ENCODE peak calls at places on chromosomes 11 and 22, in five cellular contexts. G is astrocyte, W is prostate gland, P is thoracic aorta, S is GM23338. N is an unnamed sample. For H3K4me1, the result is how much of the 10 kb centered on the place peaks cover.

GRCh38 chr11:111329306-111330204 is 31.2 kb downstream of the POU2AF3 start:
- DNase-seq in G (no peak), W (peak), P (no peak), S (no peak), N (no peak)

GRCh38 chr11:42407379-42407778 is 904.4 kb upstream of the API5 start:
- DNase-seq in G (no peak), W (no peak), P (no peak), S (peak), N (no peak)

GRCh38 chr11:58618215-58618614 is 4.2 kb upstream of the CNTF start:
- DNase-seq in G (no peak), W (no peak), P (no peak), S (peak), N (no peak)

GRCh38 chr11:3849297-3849874 is 6.1 kb upstream of the STIM1 start:
- DNase-seq in G (no peak), W (peak), P (no peak), S (peak), N (peak)

GRCh38 chr22:48357961-48358360 is 1469.7 kb downstream of the BRD1 start:
- DNase-seq in G (no peak), W (no peak), P (no peak), S (no peak), N (no peak)

GRCh38 chr22:32281092-32281491 is 25.9 kb upstream of the SLC5A4 start:
- DNase-seq in G (peak), W (no peak), P (no peak), S (no peak), N (no peak)

GRCh38 chr11:124766156-124766555 is 4.1 kb upstream of the ESAM start:
- DNase-seq in G (no peak), W (no peak), P (no peak), S (no peak), N (no peak)

GRCh38 chr11:112770487-112770886 is 190.7 kb upstream of the NCAM1 start:
- DNase-seq in G (no peak), W (no peak), P (no peak), S (no peak), N (no peak)

GRCh38 chr11:47453365-47453764 is 4.4 kb upstream of the RAPSN start:
- DNase-seq in G (no peak), W (no peak), P (no peak), S (no peak), N (no peak)

GRCh38 chr11:9755561-9755960 is 91.7 kb downstream of the SWAP70 start:
- DNase-seq in G (peak), W (no peak), P (no peak), S (no peak), N (peak)

GRCh38 chr11:73833067-73833466 is 43.6 kb downstream of the COA4 start:
- DNase-seq in G (no peak), W (no peak), P (no peak), S (no peak), N (no peak)

GRCh38 chr11:59173964-59174663 is 2.2 kb downstream of the DTX4 start:
- DNase-seq in G (no peak), W (peak), P (no peak), S (peak), N (no peak)

GRCh38 chr22:23789121-23789520 is 2.4 kb downstream of the SMARCB1 start:
- DNase-seq in G (no peak), W (no peak), P (no peak), S (peak), N (no peak)

GRCh38 chr11:119337581-119338317 is 2.9 kb downstream of the C1QTNF5 start:
- DNase-seq in G (peak), W (no peak), P (no peak), S (peak), N (peak)

GRCh38 chr11:95520765-95521542 is 268.6 kb downstream of the FAM76B start:
- DNase-seq in G (peak), W (peak), P (no peak), S (no peak), N (no peak)

GRCh38 chr11:125070699-125071254 is 7.7 kb downstream of the SLC37A2 start:
- DNase-seq in G (peak), W (no peak), P (no peak), S (no peak), N (no peak)

GRCh38 chr11:86115542-86116385 is 46.9 kb upstream of the PICALM start:
- DNase-seq in G (peak), W (no peak), P (no peak), S (no peak), N (no peak)

GRCh38 chr11:33997473-33998347 is 53.8 kb upstream of the CAPRIN1 start:
- DNase-seq in G (no peak), W (no peak), P (no peak), S (no peak), N (no peak)

GRCh38 chr11:37916331-37916730 is 1318.3 kb upstream of the RAG2 start:
- DNase-seq in G (peak), W (no peak), P (no peak), S (no peak), N (no peak)

GRCh38 chr11:96293583-96293982 is 49.4 kb downstream of the MAML2 start:
- DNase-seq in G (peak), W (no peak), P (no peak), S (no peak), N (no peak)

GRCh38 chr22:37012956-37013355 is 6.3 kb downstream of the TST start:
- DNase-seq in G (no peak), W (no peak), P (no peak), S (no peak), N (no peak)

GRCh38 chr22:41535244-41535643 is 9.0 kb downstream of the POLR3H start:
- DNase-seq in G (no peak), W (no peak), P (no peak), S (peak), N (no peak)

GRCh38 chr22:46758867-46759290 is 3.6 kb upstream of the TBC1D22A start:
- DNase-seq in G (peak), W (no peak), P (no peak), S (peak), N (peak)

GRCh38 chr11:11584446-11584810 is 37.4 kb downstream of the GALNT18 start:
- DNase-seq in G (peak), W (no peak), P (no peak), S (no peak), N (peak)

GRCh38 chr22:44622147-44622427 is 79.9 kb upstream of the PRR5 start:
- DNase-seq in G (no peak), W (no peak), P (no peak), S (no peak), N (no peak)

GRCh38 chr22:27435839-27436581 is 365.5 kb downstream of the MN1 start:
- DNase-seq in G (peak), W (no peak), P (no peak), S (peak), N (no peak)

GRCh38 chr11:1373536-1374214 is 16.1 kb upstream of the BRSK2 start:
- DNase-seq in G (peak), W (no peak), P (no peak), S (no peak), N (peak)

GRCh38 chr22:48707749-48708557 is 1119.7 kb downstream of the BRD1 start:
- DNase-seq in G (no peak), W (no peak), P (no peak), S (no peak), N (no peak)

GRCh38 chr22:30079952-30080533 is at the start of gene HORMAD2:
- DNase-seq in G (peak), W (no peak), P (no peak), S (peak), N (no peak)

GRCh38 chr11:1652442-1652777 is 22.8 kb downstream of the KRTAP5-5 start:
- DNase-seq in G (no peak), W (no peak), P (no peak), S (no peak), N (no peak)

GRCh38 chr11:71281901-71282300 is 29.5 kb upstream of the SHANK2 start:
- DNase-seq in G (no peak), W (no peak), P (no peak), S (no peak), N (no peak)

GRCh38 chr11:71227058-71227659 is 25.2 kb downstream of the SHANK2 start:
- DNase-seq in G (no peak), W (no peak), P (no peak), S (no peak), N (no peak)

GRCh38 chr11:35148163-35148562 is 9.2 kb downstream of the CD44 start:
- DNase-seq in G (no peak), W (no peak), P (no peak), S (peak), N (no peak)

GRCh38 chr11:64339754-64340408 is at the start of gene CCDC88B:
- DNase-seq in G (no peak), W (no peak), P (no peak), S (no peak), N (no peak)

GRCh38 chr11:9264381-9265210 is 554 bp downstream of the DENND5A start:
- DNase-seq in G (peak), W (peak), P (peak), S (peak), N (peak)

GRCh38 chr11:47488674-47489394 is 39.9 kb upstream of the RAPSN start:
- DNase-seq in G (no peak), W (no peak), P (no peak), S (no peak), N (no peak)

GRCh38 chr11:697811-698311 is 2.2 kb downstream of the TMEM80 start:
- DNase-seq in G (peak), W (no peak), P (no peak), S (no peak), N (no peak)

GRCh38 chr11:9015677-9016076 is 11.9 kb upstream of the NRIP3 start:
- DNase-seq in G (peak), W (peak), P (no peak), S (peak), N (peak)

GRCh38 chr11:65506316-65506769 is 7.5 kb downstream of the MALAT1 start:
- DNase-seq in G (no peak), W (no peak), P (no peak), S (peak), N (no peak)
- H3K4me1 ChIP-seq in G (under half), W (under half), P (under half), S (under half), N (half or more)

GRCh38 chr11:44613081-44613628 is 47.7 kb downstream of the CD82 start:
- DNase-seq in G (no peak), W (no peak), P (no peak), S (no peak), N (no peak)
- H3K4me1 ChIP-seq in G (under half), W (under half), P (under half), S (under half), N (under half)

GRCh38 chr11:27008811-27009535 is 15.1 kb downstream of the FIBIN start:
- DNase-seq in G (peak), W (no peak), P (no peak), S (no peak), N (no peak)
- H3K4me1 ChIP-seq in G (under half), W (under half), P (under half), S (under half), N (under half)

DNA sequence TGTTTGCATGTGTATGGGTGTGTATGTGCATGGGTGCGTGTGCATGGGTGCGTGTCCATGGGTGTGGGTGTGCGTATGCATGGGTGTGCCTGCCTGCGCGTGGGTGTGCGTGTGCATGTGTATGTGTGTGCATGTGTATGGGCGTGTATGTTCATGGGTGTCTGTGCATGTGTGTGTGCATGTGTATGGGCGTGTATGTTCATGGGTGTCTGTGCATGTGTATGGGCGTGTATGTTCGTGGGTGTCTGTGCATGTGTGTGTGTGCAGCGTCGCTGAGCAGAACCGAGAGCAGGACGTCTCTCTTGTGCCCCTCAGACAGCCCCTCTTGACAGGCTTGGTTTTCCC is 13.9 kb downstream of the IL17REL start:
- DNase-seq in G (no peak), W (no peak), P (no peak), S (no peak), N (no peak)
- H3K4me1 ChIP-seq in G (under half), W (under half), P (under half), S (under half), N (under half)

GRCh38 chr11:62400760-62401159 is 18.1 kb upstream of the SCGB1A1 start:
- DNase-seq in G (peak), W (peak), P (peak), S (no peak), N (no peak)

GRCh38 chr11:62402226-62402625 is 16.6 kb upstream of the SCGB1A1 start:
- DNase-seq in G (no peak), W (no peak), P (no peak), S (no peak), N (no peak)

GRCh38 chr11:62400281-62400680 is 18.6 kb upstream of the SCGB1A1 start:
- DNase-seq in G (no peak), W (no peak), P (no peak), S (no peak), N (no peak)

GRCh38 chr11:62401781-62402180 is 17.1 kb upstream of the SCGB1A1 start:
- DNase-seq in G (no peak), W (no peak), P (no peak), S (no peak), N (no peak)

GRCh38 chr11:62401356-62401755 is 17.5 kb upstream of the SCGB1A1 start:
- DNase-seq in G (no peak), W (no peak), P (no peak), S (no peak), N (no peak)
- H3K4me1 ChIP-seq in G (under half), W (under half), P (under half), S (under half), N (under half)

GRCh38 chr22:50544078-50544745 is 1.5 kb upstream of the KLHDC7B start:
- DNase-seq in G (peak), W (peak), P (no peak), S (peak), N (no peak)

GRCh38 chr22:50547231-50547851 is 1.6 kb downstream of the KLHDC7B start:
- DNase-seq in G (no peak), W (no peak), P (no peak), S (no peak), N (no peak)

GRCh38 chr22:50546326-50547230 is 879 bp downstream of the KLHDC7B start:
- DNase-seq in G (no peak), W (no peak), P (no peak), S (no peak), N (no peak)

GRCh38 chr22:50544746-50545253 is 899 bp upstream of the KLHDC7B start:
- DNase-seq in G (no peak), W (no peak), P (no peak), S (no peak), N (no peak)

DNA sequence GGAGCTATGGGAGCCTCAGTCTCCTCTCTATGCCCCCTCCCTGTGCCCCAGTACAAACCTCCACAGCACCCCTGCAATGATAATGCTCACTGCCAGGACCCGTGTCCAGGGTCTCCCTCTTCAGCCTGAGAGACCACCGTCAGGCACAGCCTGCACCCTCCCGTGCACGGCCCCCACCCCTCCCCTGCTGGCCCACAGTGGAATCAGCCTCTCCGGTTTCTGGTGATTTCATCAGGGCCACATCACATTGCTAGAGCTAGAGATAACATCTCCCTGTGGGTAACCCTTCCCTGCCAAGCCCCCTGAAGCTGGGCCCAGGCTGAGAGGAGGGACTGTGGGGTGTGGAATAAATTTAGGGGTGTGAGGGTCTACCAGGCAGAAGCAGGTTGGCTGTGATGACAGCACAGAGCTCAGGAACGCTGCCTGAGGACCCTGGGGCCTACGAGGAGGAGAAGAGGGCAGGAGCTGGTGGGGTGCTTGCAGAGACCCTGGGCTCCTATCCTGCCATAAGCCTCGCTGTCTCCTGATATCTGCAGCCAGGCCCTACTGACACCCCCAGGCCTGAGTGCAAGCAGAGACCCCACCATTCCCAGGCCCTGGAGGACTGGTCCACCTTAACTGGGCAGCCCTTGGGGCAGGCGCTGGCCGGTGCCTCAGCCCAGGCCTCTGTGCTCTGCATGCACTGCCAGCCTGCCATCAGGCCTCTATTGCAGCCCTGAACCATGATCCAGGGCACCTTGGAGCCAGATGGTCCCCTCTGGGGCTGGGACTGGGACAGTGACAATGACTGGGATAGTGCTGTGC is at the start of gene KLHDC7B:
- DNase-seq in G (no peak), W (no peak), P (no peak), S (no peak), N (no peak)
- H3K4me1 ChIP-seq in G (under half), W (under half), P (under half), S (under half), N (under half)

GRCh38 chr11:126343051-126343450 is 12.4 kb upstream of the ST3GAL4 start:
- DNase-seq in G (no peak), W (no peak), P (no peak), S (no peak), N (no peak)
- H3K4me1 ChIP-seq in G (under half), W (under half), P (under half), S (under half), N (under half)

GRCh38 chr11:2797181-2797711 is 88.3 kb downstream of the CDKN1C start:
- DNase-seq in G (no peak), W (peak), P (no peak), S (no peak), N (peak)
- H3K4me1 ChIP-seq in G (under half), W (under half), P (under half), S (under half), N (under half)

GRCh38 chr11:75656044-75656726 is 12.7 kb downstream of the MAP6 start:
- DNase-seq in G (peak), W (no peak), P (no peak), S (no peak), N (no peak)
- H3K4me1 ChIP-seq in G (under half), W (under half), P (under half), S (under half), N (under half)